ENCODE peak calls at places on chromosome 4, in eight cellular contexts. J is testis; A is HFF-Myc; C is right lobe of liver; B is fibroblast of pulmonary artery; H is naive thymus-derived CD4-positive, alpha-beta T cell; D is mesendoderm; M is CD4-positive, CD25-positive, alpha-beta regulatory T cell. F is an unnamed sample.
A peak's percentile ranks its signal among the peaks of the same experiment; 100 is the strongest.

GRCh38 chr4:179059396-179059795 is 1617.2 kb upstream of the AGA start:
- DNase-seq in J (no peak), A (no peak), C (no peak), B (no peak), H (no peak), D (no peak), M (no peak), F (no peak)

GRCh38 chr4:38562751-38563198 is 101.2 kb upstream of the KLF3 start:
- DNase-seq in J (no peak), A (no peak), C (no peak), B (peak; percentile 90), H (no peak), D (peak; percentile 40), M (no peak), F (no peak)

GRCh38 chr4:148065069-148065468 is 333.2 kb downstream of the ARHGAP10 start:
- DNase-seq in J (no peak), A (peak; percentile 11), C (no peak), B (peak; percentile 77), H (no peak), D (peak; percentile 58), M (no peak), F (no peak)

GRCh38 chr4:26648260-26648659 is 64.4 kb downstream of the TBC1D19 start:
- DNase-seq in J (no peak), A (no peak), C (no peak), B (no peak), H (no peak), D (no peak), M (no peak), F (no peak)

GRCh38 chr4:38236003-38236402 is 275.8 kb downstream of the PTTG2 start:
- DNase-seq in J (no peak), A (no peak), C (no peak), B (no peak), H (no peak), D (no peak), M (no peak), F (no peak)

GRCh38 chr4:3500634-3501101 is 31.6 kb downstream of the LRPAP1 start:
- DNase-seq in J (no peak), A (no peak), C (no peak), B (no peak), H (no peak), D (no peak), M (no peak), F (no peak)

GRCh38 chr4:85084371-85085170 is 118.1 kb upstream of the WDFY3 start:
- DNase-seq in J (peak; percentile 66), A (peak; percentile 25), C (no peak), B (peak; percentile 88), H (no peak), D (peak; percentile 73), M (no peak), F (peak; percentile 30)

GRCh38 chr4:73348185-73348584 is 55.9 kb upstream of the ALB start:
- DNase-seq in J (no peak), A (no peak), C (no peak), B (no peak), H (no peak), D (no peak), M (no peak), F (no peak)

GRCh38 chr4:78357122-78357521 is 194.4 kb upstream of the ANXA3 start:
- DNase-seq in J (no peak), A (no peak), C (no peak), B (no peak), H (no peak), D (no peak), M (no peak), F (no peak)

GRCh38 chr4:6008092-6008551 is 10.1 kb downstream of the C4orf50 start:
- DNase-seq in J (no peak), A (no peak), C (peak; percentile 35), B (no peak), H (no peak), D (peak; percentile 49), M (no peak), F (no peak)

GRCh38 chr4:52105276-52105675 is 54.2 kb downstream of the SPATA18 start:
- DNase-seq in J (no peak), A (no peak), C (no peak), B (no peak), H (no peak), D (no peak), M (no peak), F (no peak)

GRCh38 chr4:80529021-80529420 is 193.5 kb downstream of the CFAP299 start:
- DNase-seq in J (no peak), A (no peak), C (no peak), B (peak; percentile 6), H (no peak), D (no peak), M (no peak), F (no peak)

GRCh38 chr4:80538276-80538926 is 202.9 kb downstream of the CFAP299 start:
- DNase-seq in J (no peak), A (no peak), C (no peak), B (no peak), H (no peak), D (no peak), M (no peak), F (no peak)

GRCh38 chr4:80535551-80535950 is 200.0 kb downstream of the CFAP299 start:
- DNase-seq in J (no peak), A (no peak), C (no peak), B (no peak), H (no peak), D (no peak), M (no peak), F (no peak)

GRCh38 chr4:80532674-80533333 is 197.3 kb downstream of the CFAP299 start:
- DNase-seq in J (no peak), A (no peak), C (no peak), B (no peak), H (no peak), D (no peak), M (no peak), F (no peak)
- H3K4me3 ChIP-seq in J (no peak overlapping the region), A (no peak overlapping the region), C (no peak overlapping the region), B (no peak overlapping the region), H (no peak overlapping the region), D (no peak overlapping the region), M (no peak overlapping the region), F (no peak overlapping the region)

GRCh38 chr4:87423313-87424031 is 1.1 kb downstream of the NUDT9 start:
- DNase-seq in J (peak; percentile 28), A (no peak), C (no peak), B (no peak), H (no peak), D (no peak), M (no peak), F (peak; percentile 18)
- H3K4me3 ChIP-seq in J (peak overlapping the region; percentile 80), A (peak overlapping the region; percentile 81), C (peak overlapping the region; percentile 63), B (peak overlapping the region; percentile 87), H (peak overlapping the region; percentile 96), D (no peak overlapping the region), M (peak overlapping the region; percentile 98), F (peak overlapping the region; percentile 93)

GRCh38 chr4:169068423-169068822 is 58.4 kb upstream of the CBR4 start:
- DNase-seq in J (no peak), A (no peak), C (no peak), B (no peak), H (no peak), D (no peak), M (no peak), F (no peak)

GRCh38 chr4:169070895-169071218 is 60.8 kb upstream of the CBR4 start:
- DNase-seq in J (no peak), A (no peak), C (peak; percentile 79), B (peak; percentile 36), H (no peak), D (peak; percentile 32), M (no peak), F (no peak)

GRCh38 chr4:169066934-169067333 is 56.9 kb upstream of the CBR4 start:
- DNase-seq in J (no peak), A (no peak), C (no peak), B (no peak), H (no peak), D (no peak), M (no peak), F (no peak)

GRCh38 chr4:169071781-169072180 is 61.7 kb upstream of the CBR4 start:
- DNase-seq in J (no peak), A (no peak), C (no peak), B (no peak), H (no peak), D (no peak), M (no peak), F (no peak)

GRCh38 chr4:169070071-169070894 is 60.2 kb upstream of the CBR4 start:
- DNase-seq in J (peak; percentile 58), A (peak; percentile 37), C (no peak), B (peak; percentile 93), H (no peak), D (peak; percentile 97), M (no peak), F (no peak)
- H3K4me3 ChIP-seq in J (no peak overlapping the region), A (no peak overlapping the region), C (no peak overlapping the region), B (no peak overlapping the region), H (no peak overlapping the region), D (no peak overlapping the region), M (no peak overlapping the region), F (no peak overlapping the region)

DNA sequence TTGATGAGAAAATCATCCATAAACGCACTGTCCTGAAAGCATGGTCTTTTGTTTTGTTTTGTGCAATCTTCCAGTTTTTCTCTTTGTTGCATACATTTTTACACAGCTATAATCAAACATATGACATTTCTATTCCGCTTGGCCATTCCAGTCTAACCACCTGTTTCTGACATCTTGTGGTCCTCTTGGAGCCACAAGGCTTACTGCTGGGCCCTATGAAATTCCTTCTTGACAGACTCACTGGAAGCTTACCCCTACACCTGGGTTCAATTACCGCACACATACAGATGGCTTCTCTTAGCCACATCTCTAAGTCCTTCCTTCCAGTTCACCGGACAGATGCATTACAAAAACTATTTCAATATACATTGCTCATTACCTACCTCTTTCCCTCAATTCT is 72.4 kb downstream of the PAPSS1 start:
- DNase-seq in J (no peak), A (peak; percentile 98), C (no peak), B (no peak), H (no peak), D (no peak), M (no peak), F (no peak)
- H3K4me3 ChIP-seq in J (no peak overlapping the region), A (no peak overlapping the region), C (no peak overlapping the region), B (no peak overlapping the region), H (no peak overlapping the region), D (no peak overlapping the region), M (no peak overlapping the region), F (no peak overlapping the region)

GRCh38 chr4:1997712-1998111 is 11.1 kb downstream of the NELFA start:
- DNase-seq in J (peak; percentile 3), A (no peak), C (no peak), B (no peak), H (no peak), D (no peak), M (no peak), F (no peak)
- H3K4me3 ChIP-seq in J (no peak overlapping the region), A (no peak overlapping the region), C (no peak overlapping the region), B (no peak overlapping the region), H (no peak overlapping the region), D (no peak overlapping the region), M (no peak overlapping the region), F (no peak overlapping the region)